ENCODE peak calls at places on chromosomes 1 and 21, in five cellular contexts. F, B, D, X and K are unnamed samples.

GRCh38 chr1:202081992-202082391 is 40.7 kb upstream of the GPR37L1 start:
- DNase-seq in F (no peak), X (no peak), D (no peak), B (no peak), K (no peak)

GRCh38 chr21:16055012-16055411 is 325.2 kb downstream of the USP25 start:
- DNase-seq in F (no peak), B (no peak), X (no peak), D (no peak), K (no peak)

GRCh38 chr1:205261946-205262668 is 34.4 kb downstream of the TMCC2 start:
- DNase-seq in X (no peak), F (no peak), B (peak; percentile 36), D (no peak), K (no peak)

GRCh38 chr1:9557624-9558023 is 18.4 kb downstream of the SLC25A33 start:
- DNase-seq in D (no peak), X (no peak), B (no peak), F (no peak), K (no peak)

GRCh38 chr21:27759091-27759659 is 792.3 kb upstream of the ADAMTS5 start:
- DNase-seq in D (no peak), X (no peak), F (no peak), B (no peak), K (no peak)

GRCh38 chr1:160113407-160113806 is 2.2 kb upstream of the ATP1A2 start:
- DNase-seq in B (no peak), X (no peak), F (no peak), D (no peak), K (no peak)

GRCh38 chr1:226781937-226782609 is 43.0 kb upstream of the ITPKB start:
- DNase-seq in X (no peak), F (no peak), B (no peak), D (no peak), K (no peak)

GRCh38 chr1:84103197-84103992 is 40.7 kb upstream of the PRKACB start:
- DNase-seq in X (peak; percentile 92), B (peak; percentile 87), D (peak; percentile 18), F (peak; percentile 52), K (no peak)

GRCh38 chr1:150233359-150234308 is 2.3 kb downstream of the ANP32E start:
- DNase-seq in D (no peak), B (peak; percentile 22), F (no peak), X (peak; percentile 31), K (no peak)

GRCh38 chr1:177309884-177310283 is 139.1 kb downstream of the BRINP2 start:
- DNase-seq in B (no peak), F (no peak), D (no peak), X (no peak), K (no peak)

GRCh38 chr1:100609849-100610248 is 71.9 kb downstream of the GPR88 start:
- DNase-seq in D (no peak), B (no peak), X (no peak), F (no peak), K (no peak)

GRCh38 chr21:25307489-25307888 is 299.8 kb downstream of the MRPL39 start:
- DNase-seq in F (no peak), X (peak; percentile 41), B (peak; percentile 74), D (no peak), K (no peak)

GRCh38 chr21:21028275-21028814 is 30.1 kb downstream of the NCAM2 start:
- DNase-seq in B (no peak), X (peak; percentile 49), F (no peak), D (no peak), K (no peak)

GRCh38 chr1:43466403-43466802 is 12.7 kb upstream of the HYI start:
- DNase-seq in D (no peak), B (peak; percentile 12), X (no peak), F (no peak), K (no peak)

GRCh38 chr1:72435025-72435424 is 152.7 kb upstream of the NEGR1 start:
- DNase-seq in D (peak; percentile 76), X (no peak), B (peak; percentile 63), F (no peak), K (no peak)

GRCh38 chr1:54971317-54971791 is 9.1 kb upstream of the TMEM61 start:
- DNase-seq in B (peak; percentile 27), F (no peak), D (no peak), X (no peak), K (no peak)

GRCh38 chr1:155322571-155322952 is 1.9 kb downstream of the RUSC1 start:
- DNase-seq in D (peak; percentile 29), F (no peak), B (peak; percentile 29), X (peak; percentile 60), K (peak; percentile 71)

GRCh38 chr1:1958071-1958541 is 39.0 kb upstream of the TMEM52 start:
- DNase-seq in D (no peak), B (no peak), X (no peak), F (no peak), K (no peak)

GRCh38 chr21:21030311-21030710 is 32.1 kb downstream of the NCAM2 start:
- DNase-seq in B (no peak), F (no peak), X (no peak), D (no peak), K (no peak)

GRCh38 chr1:163826500-163826899 is 504.7 kb downstream of the NUF2 start:
- DNase-seq in D (no peak), B (no peak), F (no peak), X (no peak), K (no peak)

GRCh38 chr1:44327679-44328491 is 27.2 kb downstream of the ERI3 start:
- DNase-seq in D (peak; percentile 12), B (peak; percentile 99), X (peak; percentile 99), F (peak; percentile 91), K (peak; percentile 92)

GRCh38 chr1:185610954-185611353 is 123.2 kb upstream of the HMCN1 start:
- DNase-seq in B (no peak), X (peak; percentile 11), F (no peak), D (no peak), K (no peak)

GRCh38 chr1:83931658-83932253 is 67.2 kb downstream of the TTLL7 start:
- DNase-seq in F (peak; percentile 30), B (peak; percentile 62), D (peak; percentile 52), X (peak; percentile 72), K (no peak)

GRCh38 chr1:61337037-61337436 is 254.7 kb downstream of the NFIA start:
- DNase-seq in D (no peak), B (no peak), X (peak; percentile 11), F (no peak), K (no peak)

GRCh38 chr1:200354243-200354642 is 55.6 kb downstream of the ZNF281 start:
- DNase-seq in X (no peak), B (no peak), D (no peak), F (no peak), K (no peak)

GRCh38 chr21:41678016-41678935 is 88.6 kb downstream of the RIPK4 start:
- DNase-seq in X (no peak), F (peak; percentile 90), D (no peak), B (peak; percentile 59), K (peak; percentile 56)

GRCh38 chr1:182716740-182717720 is 32.6 kb upstream of the RGS8 start:
- DNase-seq in B (no peak), D (no peak), X (no peak), F (no peak), K (no peak)

GRCh38 chr21:46127239-46128105 is 27.9 kb downstream of the FTCD start:
- DNase-seq in B (no peak), X (no peak), F (no peak), D (no peak), K (peak; percentile 59)

GRCh38 chr1:106278706-106279105 is 777.8 kb upstream of the PRMT6 start:
- DNase-seq in F (no peak), D (no peak), X (no peak), B (peak; percentile 2), K (no peak)

GRCh38 chr1:193408782-193409293 is 222.4 kb upstream of the B3GALT2 start:
- DNase-seq in F (peak; percentile 84), X (peak; percentile 54), B (peak; percentile 74), D (no peak), K (peak; percentile 82)

GRCh38 chr1:154430903-154431302 is 25.8 kb downstream of the IL6R start:
- DNase-seq in B (no peak), X (no peak), D (no peak), F (no peak), K (no peak)

GRCh38 chr1:63775418-63776127 is 1.8 kb downstream of the ROR1 start:
- DNase-seq in D (peak; percentile 33), X (peak; percentile 33), F (no peak), B (no peak), K (no peak)

GRCh38 chr21:24955275-24955961 is 651.9 kb downstream of the MRPL39 start:
- DNase-seq in F (no peak), X (no peak), D (no peak), B (no peak), K (no peak)

GRCh38 chr1:235996048-235996785 is 68.7 kb downstream of the NID1 start:
- DNase-seq in F (no peak), D (peak; percentile 19), X (no peak), B (no peak), K (no peak)

GRCh38 chr1:94579876-94580294 is 38.3 kb upstream of the F3 start:
- DNase-seq in F (peak; percentile 24), D (no peak), B (peak; percentile 90), X (peak; percentile 83), K (no peak)

GRCh38 chr1:5754817-5755551 is 237.2 kb downstream of the NPHP4 start:
- DNase-seq in D (no peak), F (no peak), X (no peak), B (no peak), K (peak; percentile 34)